ENCODE peak calls at places on chromosome 15, in four cellular contexts. One of them, this sample, is unnamed.
A peak's percentile ranks its signal among the peaks of the same experiment; 100 is the strongest.

GRCh38 chr15:55221090-55222011 is 24.6 kb upstream of the RSL24D1 start:
- DNase-seq in globus pallidus: peak; percentile 32
- DNase-seq in germinal center: peak; percentile 14
- DNase-seq in stimulated activated naive B cell treated with anti-CD40 and anti-IgM and Interleukin-4, amounts not matched to agents 10 μg/mL and 1 μg/mL and 100 μg/mL, for 72 hours: peak; percentile 62
- DNase-seq in this sample: peak; percentile 6

GRCh38 chr15:78930577-78931388 is 14.1 kb downstream of the CTSH start:
- DNase-seq in globus pallidus: no peak
- DNase-seq in germinal center: no peak
- DNase-seq in stimulated activated naive B cell treated with anti-CD40 and anti-IgM and Interleukin-4, amounts not matched to agents 10 μg/mL and 1 μg/mL and 100 μg/mL, for 72 hours: no peak
- DNase-seq in this sample: no peak

GRCh38 chr15:63016234-63016633 is 26.3 kb upstream of the TPM1 start:
- DNase-seq in stimulated activated naive B cell treated with anti-CD40 and anti-IgM and Interleukin-4, amounts not matched to agents 10 μg/mL and 1 μg/mL and 100 μg/mL, for 72 hours: no peak
- DNase-seq in germinal center: no peak
- DNase-seq in globus pallidus: no peak
- DNase-seq in this sample: no peak

GRCh38 chr15:66293419-66294156 is at the start of gene DIS3L:
- DNase-seq in globus pallidus: peak; percentile 59
- DNase-seq in germinal center: peak; percentile 85
- DNase-seq in stimulated activated naive B cell treated with anti-CD40 and anti-IgM and Interleukin-4, amounts not matched to agents 10 μg/mL and 1 μg/mL and 100 μg/mL, for 72 hours: peak; percentile 60
- DNase-seq in this sample: peak; percentile 12

GRCh38 chr15:47364671-47365141 is 352.6 kb upstream of the SEMA6D start:
- DNase-seq in globus pallidus: no peak
- DNase-seq in stimulated activated naive B cell treated with anti-CD40 and anti-IgM and Interleukin-4, amounts not matched to agents 10 μg/mL and 1 μg/mL and 100 μg/mL, for 72 hours: no peak
- DNase-seq in germinal center: no peak
- DNase-seq in this sample: no peak

GRCh38 chr15:88187195-88187594 is 69.3 kb downstream of the NTRK3 start:
- DNase-seq in germinal center: no peak
- DNase-seq in globus pallidus: peak; percentile 20
- DNase-seq in stimulated activated naive B cell treated with anti-CD40 and anti-IgM and Interleukin-4, amounts not matched to agents 10 μg/mL and 1 μg/mL and 100 μg/mL, for 72 hours: no peak
- DNase-seq in this sample: no peak

GRCh38 chr15:79804833-79805232 is 92.0 kb downstream of the MTHFS start:
- DNase-seq in stimulated activated naive B cell treated with anti-CD40 and anti-IgM and Interleukin-4, amounts not matched to agents 10 μg/mL and 1 μg/mL and 100 μg/mL, for 72 hours: no peak
- DNase-seq in globus pallidus: no peak
- DNase-seq in germinal center: no peak
- DNase-seq in this sample: no peak

GRCh38 chr15:32641517-32642059 is at the start of gene SCG5:
- DNase-seq in globus pallidus: peak; percentile 69
- DNase-seq in stimulated activated naive B cell treated with anti-CD40 and anti-IgM and Interleukin-4, amounts not matched to agents 10 μg/mL and 1 μg/mL and 100 μg/mL, for 72 hours: no peak
- DNase-seq in germinal center: no peak
- DNase-seq in this sample: no peak

GRCh38 chr15:25176991-25177954 is 222.5 kb downstream of the SNRPN start:
- DNase-seq in stimulated activated naive B cell treated with anti-CD40 and anti-IgM and Interleukin-4, amounts not matched to agents 10 μg/mL and 1 μg/mL and 100 μg/mL, for 72 hours: no peak
- DNase-seq in germinal center: no peak
- DNase-seq in globus pallidus: no peak
- DNase-seq in this sample: no peak

GRCh38 chr15:73571346-73571745 is 61.8 kb downstream of the NPTN start:
- DNase-seq in germinal center: no peak
- DNase-seq in globus pallidus: no peak
- DNase-seq in stimulated activated naive B cell treated with anti-CD40 and anti-IgM and Interleukin-4, amounts not matched to agents 10 μg/mL and 1 μg/mL and 100 μg/mL, for 72 hours: no peak
- DNase-seq in this sample: no peak

This sample was measured in NCI-H1694 treated with DMSO at 0.1 percent for 48 hours.